ENCODE peak calls at places on chromosome 15, in five cellular contexts. D is body of pancreas, U is IMR-90, I is sigmoid colon, O is heart left ventricle. E is an unnamed sample. For H3K9me3, the result is how much of the 10 kb centered on the place peaks cover.

GRCh38 chr15:73654659-73655058 is 21.5 kb upstream of the NPTN start:
- DNase-seq in D (no peak), U (no peak), I (no peak), O (no peak), E (no peak)

GRCh38 chr15:65595960-65596359 is 15.0 kb downstream of the INTS14 start:
- DNase-seq in D (no peak), U (no peak), I (no peak), O (no peak), E (no peak)

GRCh38 chr15:62809106-62809967 is 233.2 kb upstream of the TPM1 start:
- DNase-seq in D (no peak), U (peak), I (no peak), O (no peak), E (no peak)

GRCh38 chr15:73924258-73924921 is 1.9 kb upstream of the LOXL1 start:
- DNase-seq in D (no peak), U (peak), I (no peak), O (no peak), E (peak)

GRCh38 chr15:88535100-88535499 is 11.4 kb downstream of the DET1 start:
- DNase-seq in D (no peak), U (peak), I (no peak), O (no peak), E (no peak)

GRCh38 chr15:58704155-58704825 is 45.2 kb downstream of the ADAM10 start:
- DNase-seq in D (no peak), U (peak), I (no peak), O (no peak), E (no peak)

GRCh38 chr15:51307325-51307724 is 31.1 kb downstream of the CYP19A1 start:
- DNase-seq in D (no peak), U (no peak), I (no peak), O (no peak), E (no peak)

GRCh38 chr15:71669688-71670087 is 140.7 kb upstream of the NR2E3 start:
- DNase-seq in D (no peak), U (no peak), I (no peak), O (no peak), E (no peak)

GRCh38 chr15:96042734-96043224 is 287.7 kb upstream of the NR2F2 start:
- DNase-seq in D (no peak), U (no peak), I (no peak), O (no peak), E (no peak)

GRCh38 chr15:90572893-90573292 is 43.2 kb downstream of the CRTC3 start:
- DNase-seq in D (no peak), U (no peak), I (no peak), O (no peak), E (no peak)

GRCh38 chr15:59594493-59594942 is 17.1 kb upstream of the GCNT3 start:
- DNase-seq in D (peak), U (peak), I (no peak), O (no peak), E (peak)

GRCh38 chr15:77042245-77042644 is 28.7 kb downstream of the TSPAN3 start:
- DNase-seq in D (no peak), U (no peak), I (no peak), O (no peak), E (no peak)

GRCh38 chr15:64772488-64772887 is 2.9 kb downstream of the RBPMS2 start:
- DNase-seq in D (no peak), U (no peak), I (no peak), O (no peak), E (no peak)

GRCh38 chr15:22808240-22808639 is 21.8 kb downstream of the NIPA1 start:
- DNase-seq in D (peak), U (no peak), I (no peak), O (no peak), E (no peak)

GRCh38 chr15:22810735-22811338 is 24.4 kb downstream of the NIPA1 start:
- DNase-seq in D (no peak), U (peak), I (no peak), O (no peak), E (no peak)

GRCh38 chr15:22810033-22810734 is 23.7 kb downstream of the NIPA1 start:
- DNase-seq in D (no peak), U (no peak), I (no peak), O (no peak), E (no peak)

GRCh38 chr15:22806664-22807063 is 20.2 kb downstream of the NIPA1 start:
- DNase-seq in D (peak), U (no peak), I (no peak), O (no peak), E (no peak)

GRCh38 chr15:22808761-22809280 is 22.4 kb downstream of the NIPA1 start:
- DNase-seq in D (no peak), U (no peak), I (no peak), O (no peak), E (no peak)
- H3K4me3 ChIP-seq in D (no peak), U (no peak), I (no peak), O (no peak), E (no peak)

GRCh38 chr15:43469867-43470266 is 23.1 kb downstream of the TP53BP1 start:
- DNase-seq in D (no peak), U (peak), I (no peak), O (no peak), E (no peak)

GRCh38 chr15:43473885-43474284 is 19.1 kb downstream of the TP53BP1 start:
- DNase-seq in D (no peak), U (no peak), I (no peak), O (no peak), E (no peak)

GRCh38 chr15:43471975-43472374 is 21.0 kb downstream of the TP53BP1 start:
- DNase-seq in D (no peak), U (no peak), I (no peak), O (no peak), E (no peak)
- H3K9me3 ChIP-seq in D (under half), U (under half), I (under half), O (under half), E (under half)

GRCh38 chr15:29088666-29089065 is 181.0 kb downstream of the NSMCE3 start:
- DNase-seq in D (no peak), U (no peak), I (peak), O (no peak), E (no peak)

GRCh38 chr15:29087521-29088285 is 181.9 kb downstream of the NSMCE3 start:
- DNase-seq in D (no peak), U (no peak), I (peak), O (no peak), E (no peak)

GRCh38 chr15:29091666-29092065 is 178.0 kb downstream of the NSMCE3 start:
- DNase-seq in D (no peak), U (no peak), I (peak), O (no peak), E (no peak)

GRCh38 chr15:29090617-29091466 is 178.8 kb downstream of the NSMCE3 start:
- DNase-seq in D (no peak), U (peak), I (peak), O (no peak), E (no peak)

GRCh38 chr15:29089731-29090616 is 179.6 kb downstream of the NSMCE3 start:
- DNase-seq in D (no peak), U (peak), I (peak), O (no peak), E (no peak)
- H3K4me3 ChIP-seq in D (no peak), U (no peak), I (no peak), O (no peak), E (no peak)

DNA sequence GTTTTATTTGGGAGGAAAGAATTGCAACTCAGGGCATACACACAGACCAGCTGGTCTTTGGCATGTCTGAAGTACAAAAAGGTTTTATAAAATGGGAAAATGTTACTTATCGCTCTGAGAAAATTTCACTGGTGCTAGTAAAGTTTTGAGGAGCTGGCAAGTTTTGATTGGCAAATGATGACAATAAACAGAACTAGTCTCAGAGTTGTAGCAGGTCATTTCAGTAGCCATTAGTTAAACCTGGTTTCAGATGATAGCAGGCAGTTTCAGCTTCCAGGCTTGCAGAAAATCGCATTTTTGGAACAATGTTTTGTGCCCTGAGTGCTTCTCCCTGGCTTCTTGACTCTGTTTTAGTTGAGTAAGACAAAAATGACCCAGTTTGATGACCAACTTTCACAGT is 10.7 kb downstream of the B2M start:
- DNase-seq in D (no peak), U (no peak), I (no peak), O (no peak), E (no peak)
- H3K9me3 ChIP-seq in D (under half), U (under half), I (under half), O (under half), E (under half)

GRCh38 chr15:75673426-75674247 is 25.9 kb downstream of the SNX33 start:
- DNase-seq in D (peak), U (peak), I (peak), O (peak), E (peak)
- H3K4me3 ChIP-seq in D (no peak), U (no peak), I (no peak), O (no peak), E (no peak)

E was measured in MG63.